ENCODE peak calls at places on chromosomes 6 and 20, in five cellular contexts. L is mucosa of descending colon, X is body of pancreas, U is left ventricle myocardium inferior, W is tibial nerve. I is an unnamed sample.

GRCh38 chr6:150598401-150598800 is 1.3 kb upstream of the PLEKHG1 start:
- DNase-seq in L (no peak), X (no peak), U (no peak), W (no peak), I (no peak)

GRCh38 chr20:63782051-63782471 is 42.5 kb downstream of the SLC2A4RG start:
- DNase-seq in L (no peak), X (no peak), U (no peak), W (no peak), I (no peak)

GRCh38 chr6:93896081-93896480 is 476.7 kb upstream of the EPHA7 start:
- DNase-seq in L (no peak), X (no peak), U (no peak), W (no peak), I (no peak)

GRCh38 chr6:165889636-165890403 is 226.8 kb upstream of the PDE10A start:
- DNase-seq in L (peak), X (no peak), U (no peak), W (no peak), I (peak)

GRCh38 chr6:156280131-156280530 is 497.0 kb upstream of the ARID1B start:
- DNase-seq in L (no peak), X (no peak), U (no peak), W (no peak), I (no peak)

GRCh38 chr6:35429463-35429862 is 22.7 kb upstream of the FANCE start:
- DNase-seq in L (no peak), X (no peak), U (no peak), W (no peak), I (no peak)

GRCh38 chr6:71395731-71396409 is 107.3 kb downstream of the OGFRL1 start:
- DNase-seq in L (no peak), X (no peak), U (no peak), W (no peak), I (no peak)

GRCh38 chr6:24385536-24386269 is 17.0 kb upstream of the MRS2 start:
- DNase-seq in L (no peak), X (no peak), U (no peak), W (no peak), I (no peak)

GRCh38 chr6:140784573-140784972 is 1348.2 kb upstream of the GJE1 start:
- DNase-seq in L (no peak), X (no peak), U (no peak), W (no peak), I (no peak)

GRCh38 chr20:46176744-46177378 is 58.7 kb downstream of the CD40 start:
- DNase-seq in L (no peak), X (peak), U (no peak), W (no peak), I (no peak)

GRCh38 chr6:154888426-154888825 is 106.7 kb upstream of the TIAM2 start:
- DNase-seq in L (no peak), X (no peak), U (no peak), W (no peak), I (no peak)

GRCh38 chr6:85118233-85118632 is 331.6 kb upstream of the NT5E start:
- DNase-seq in L (no peak), X (no peak), U (no peak), W (no peak), I (no peak)

GRCh38 chr6:147826698-147827097 is 318.2 kb downstream of the SAMD5 start:
- DNase-seq in L (no peak), X (no peak), U (no peak), W (no peak), I (no peak)

GRCh38 chr6:13474360-13474759 is 13.0 kb downstream of the GFOD1 start:
- DNase-seq in L (no peak), X (no peak), U (no peak), W (no peak), I (no peak)